ENCODE peak calls at places on chromosomes 3 and 15, in six cellular contexts. E, B, F, Y, C and A are unnamed samples. For H3K9me3 and H3K27me3, the result is how much of the 10 kb centered on the place peaks cover.

GRCh38 chr15:48869966-48870365 is 8.0 kb upstream of the EID1 start:
- DNase-seq in E (no peak), B (no peak), F (no peak), Y (no peak), C (no peak), A (no peak)

GRCh38 chr3:44117239-44117638 is 124.4 kb upstream of the TOPAZ1 start:
- DNase-seq in E (no peak), B (no peak), F (no peak), Y (no peak), C (no peak), A (no peak)

GRCh38 chr3:191958980-191959671 is 498.2 kb downstream of the PYDC2 start:
- DNase-seq in E (no peak), B (no peak), F (no peak), Y (no peak), C (no peak), A (no peak)

GRCh38 chr3:71721721-71722157 is 3.5 kb downstream of the EIF4E3 start:
- DNase-seq in E (no peak), B (no peak), F (no peak), Y (no peak), C (no peak), A (peak)

GRCh38 chr3:32781211-32781968 is 36.4 kb upstream of the TRIM71 start:
- DNase-seq in E (peak), B (peak), F (peak), Y (peak), C (peak), A (peak)

GRCh38 chr15:66996099-66996498 is 69.3 kb upstream of the SMAD3 start:
- DNase-seq in E (no peak), B (no peak), F (no peak), Y (no peak), C (no peak), A (no peak)

GRCh38 chr3:174016186-174016585 is 618.6 kb downstream of the NLGN1 start:
- DNase-seq in E (no peak), B (no peak), F (no peak), Y (no peak), C (no peak), A (no peak)

GRCh38 chr15:71221417-71221816 is 106.1 kb downstream of the THSD4 start:
- DNase-seq in E (no peak), B (no peak), F (no peak), Y (no peak), C (no peak), A (no peak)

GRCh38 chr3:77319711-77320110 is 279.8 kb downstream of the ROBO2 start:
- DNase-seq in E (no peak), B (peak), F (no peak), Y (no peak), C (no peak), A (no peak)

GRCh38 chr3:44047796-44048195 is 193.9 kb upstream of the TOPAZ1 start:
- DNase-seq in E (no peak), B (no peak), F (no peak), Y (no peak), C (no peak), A (no peak)

GRCh38 chr3:134640872-134641470 is 9.9 kb downstream of the KY start:
- DNase-seq in E (no peak), B (peak), F (no peak), Y (no peak), C (no peak), A (no peak)

GRCh38 chr15:99408236-99409096 is 157.2 kb downstream of the LRRC28 start:
- DNase-seq in E (peak), B (peak), F (no peak), Y (no peak), C (no peak), A (no peak)

GRCh38 chr15:51368751-51369450 is 27.4 kb downstream of the GLDN start:
- DNase-seq in E (no peak), B (no peak), F (no peak), Y (no peak), C (no peak), A (no peak)

GRCh38 chr15:48021336-48022086 is 99.3 kb upstream of the SLC24A5 start:
- DNase-seq in E (no peak), B (no peak), F (no peak), Y (no peak), C (no peak), A (no peak)

GRCh38 chr3:71865727-71866126 is 80.8 kb upstream of the PROK2 start:
- DNase-seq in E (no peak), B (no peak), F (no peak), Y (no peak), C (no peak), A (no peak)

GRCh38 chr15:64911317-64912186 is at the start of gene ANKDD1A:
- DNase-seq in E (peak), B (peak), F (peak), Y (no peak), C (peak), A (no peak)

GRCh38 chr15:55494927-55495326 is 13.1 kb downstream of the DNAAF4 start:
- DNase-seq in E (no peak), B (no peak), F (no peak), Y (no peak), C (no peak), A (no peak)

GRCh38 chr3:193780810-193781472 is 187.9 kb downstream of the OPA1 start:
- DNase-seq in E (peak), B (peak), F (peak), Y (no peak), C (peak), A (no peak)

GRCh38 chr3:129654126-129654525 is 47.6 kb upstream of the PLXND1 start:
- DNase-seq in E (no peak), B (no peak), F (no peak), Y (no peak), C (no peak), A (no peak)

GRCh38 chr15:99556010-99556409 is 9.8 kb upstream of the MEF2A start:
- DNase-seq in E (no peak), B (peak), F (no peak), Y (no peak), C (no peak), A (no peak)

DNA sequence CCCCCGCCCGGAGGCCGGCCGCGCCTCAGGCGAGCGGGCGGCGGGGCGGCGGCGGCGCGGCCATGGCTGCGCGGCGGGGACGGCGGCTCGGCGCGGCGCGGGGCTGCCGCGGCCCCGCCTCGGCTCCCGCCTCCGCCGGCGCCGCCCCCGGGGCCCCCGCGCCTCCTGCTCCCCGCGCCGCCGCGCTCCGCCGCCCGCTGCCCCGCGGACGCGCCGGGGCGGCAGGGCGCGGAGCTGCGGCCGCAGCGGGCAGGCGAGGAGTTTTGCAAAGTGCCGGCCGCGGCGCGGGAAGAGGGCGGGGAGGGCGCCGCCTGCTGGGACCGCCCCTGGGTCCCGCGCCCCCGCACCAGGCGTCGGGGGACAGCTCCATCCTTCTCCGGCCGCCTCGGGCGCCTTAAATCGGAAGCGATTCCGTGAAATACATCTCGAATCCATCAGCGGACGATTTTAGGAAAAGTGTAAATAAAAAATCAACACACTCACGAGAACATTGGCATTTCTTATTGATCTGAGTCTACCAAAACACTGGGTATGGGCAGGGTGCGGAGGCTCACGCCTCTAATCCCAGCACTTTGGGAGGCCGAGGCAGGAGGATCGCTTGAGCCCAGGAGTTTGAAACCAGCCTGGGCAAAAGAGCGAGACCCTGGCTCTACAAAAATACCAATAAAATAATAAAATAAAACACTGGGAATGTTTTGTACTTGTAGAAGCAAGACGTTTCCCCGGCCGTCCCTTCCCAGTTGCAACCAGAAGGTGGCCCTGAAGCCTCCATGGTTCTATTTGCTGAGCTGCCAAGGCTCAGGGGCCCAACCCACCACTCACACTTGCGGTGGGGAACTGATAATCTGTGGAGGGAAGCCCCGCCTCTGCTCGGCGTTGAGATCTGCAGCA is 136.9 kb downstream of the NUP210 start:
- DNase-seq in E (peak), B (peak), F (peak), Y (no peak), C (peak), A (no peak)
- TF ChIP-seq CTCF in E (peak), B (no peak), F (no peak), Y (no peak), C (peak), A (no peak)

DNA sequence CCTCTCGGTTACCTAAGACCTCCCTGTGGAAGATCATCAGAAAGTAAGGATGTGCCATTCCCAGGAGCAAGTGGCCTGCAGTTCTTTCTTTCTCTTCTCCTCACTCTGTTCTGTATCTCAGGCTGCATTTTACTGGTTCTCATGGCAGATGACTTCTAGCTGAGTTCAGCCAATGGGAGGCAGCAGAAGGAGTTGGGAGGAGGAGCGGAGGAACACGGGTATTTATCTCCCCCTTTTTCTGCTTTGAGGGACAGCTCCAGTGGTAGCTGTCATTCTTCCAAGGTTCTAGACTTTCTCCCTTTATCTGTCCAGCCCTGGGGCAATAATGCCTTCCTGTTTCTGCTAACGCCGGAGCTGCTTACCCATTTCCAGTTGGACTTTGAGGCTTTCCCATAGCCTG is 339.9 kb downstream of the NR2F2 start:
- DNase-seq in E (no peak), B (no peak), F (no peak), Y (no peak), C (no peak), A (no peak)
- H3K9me3 ChIP-seq in E (under half), B (under half), F (under half), Y (under half), C (under half), A (under half)

GRCh38 chr3:14590594-14590993 is 50.5 kb upstream of the GRIP2 start:
- DNase-seq in E (no peak), B (no peak), F (no peak), Y (no peak), C (no peak), A (no peak)
- H3K27me3 ChIP-seq in E (under half), B (under half), F (under half), Y (under half), C (under half), A (under half)

GRCh38 chr3:39981547-39982184 is 172.3 kb downstream of the MYRIP start:
- DNase-seq in E (no peak), B (no peak), F (no peak), Y (no peak), C (no peak), A (no peak)
- TF ChIP-seq CTCF in E (no peak), B (no peak), F (no peak), Y (no peak), C (no peak), A (no peak)

DNA sequence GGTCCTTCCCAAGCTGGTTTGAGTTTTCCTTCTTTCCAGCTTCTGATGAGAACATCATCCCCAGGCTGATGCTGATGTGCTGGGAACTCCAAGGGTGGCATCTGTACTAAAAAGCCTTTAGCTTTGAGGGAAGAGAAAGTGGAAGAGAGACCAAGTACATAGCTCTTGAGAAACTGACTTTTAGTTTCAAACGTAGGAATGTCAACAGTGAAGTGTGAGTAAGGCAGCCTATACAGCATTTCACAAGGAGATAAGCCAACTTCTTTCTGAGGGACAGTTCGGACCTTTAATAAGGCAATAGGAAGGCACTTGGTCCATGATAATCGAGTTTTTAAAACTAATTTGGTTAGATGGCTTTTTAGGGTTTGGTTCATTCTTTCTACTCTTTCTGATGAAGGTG is 53.7 kb downstream of the DLG1 start:
- DNase-seq in E (no peak), B (no peak), F (no peak), Y (no peak), C (no peak), A (no peak)
- H3K9me3 ChIP-seq in E (under half), B (under half), F (under half), Y (half or more), C (under half), A (under half)

GRCh38 chr15:100890850-100891249 is 11.2 kb downstream of the ALDH1A3 start:
- DNase-seq in E (no peak), B (no peak), F (no peak), Y (no peak), C (no peak), A (no peak)
- H3K27me3 ChIP-seq in E (under half), B (under half), F (under half), Y (under half), C (under half), A (under half)

GRCh38 chr15:58773024-58773423 is 1.9 kb downstream of the MINDY2 start:
- DNase-seq in E (no peak), B (no peak), F (no peak), Y (no peak), C (no peak), A (no peak)

GRCh38 chr15:58775402-58775801 is 4.3 kb downstream of the MINDY2 start:
- DNase-seq in E (no peak), B (no peak), F (no peak), Y (no peak), C (no peak), A (no peak)

GRCh38 chr15:58770519-58770856 is 614 bp upstream of the MINDY2 start:
- DNase-seq in E (no peak), B (no peak), F (no peak), Y (no peak), C (no peak), A (no peak)

GRCh38 chr15:58771621-58772235 is 626 bp downstream of the MINDY2 start:
- DNase-seq in E (peak), B (no peak), F (peak), Y (no peak), C (peak), A (peak)

DNA sequence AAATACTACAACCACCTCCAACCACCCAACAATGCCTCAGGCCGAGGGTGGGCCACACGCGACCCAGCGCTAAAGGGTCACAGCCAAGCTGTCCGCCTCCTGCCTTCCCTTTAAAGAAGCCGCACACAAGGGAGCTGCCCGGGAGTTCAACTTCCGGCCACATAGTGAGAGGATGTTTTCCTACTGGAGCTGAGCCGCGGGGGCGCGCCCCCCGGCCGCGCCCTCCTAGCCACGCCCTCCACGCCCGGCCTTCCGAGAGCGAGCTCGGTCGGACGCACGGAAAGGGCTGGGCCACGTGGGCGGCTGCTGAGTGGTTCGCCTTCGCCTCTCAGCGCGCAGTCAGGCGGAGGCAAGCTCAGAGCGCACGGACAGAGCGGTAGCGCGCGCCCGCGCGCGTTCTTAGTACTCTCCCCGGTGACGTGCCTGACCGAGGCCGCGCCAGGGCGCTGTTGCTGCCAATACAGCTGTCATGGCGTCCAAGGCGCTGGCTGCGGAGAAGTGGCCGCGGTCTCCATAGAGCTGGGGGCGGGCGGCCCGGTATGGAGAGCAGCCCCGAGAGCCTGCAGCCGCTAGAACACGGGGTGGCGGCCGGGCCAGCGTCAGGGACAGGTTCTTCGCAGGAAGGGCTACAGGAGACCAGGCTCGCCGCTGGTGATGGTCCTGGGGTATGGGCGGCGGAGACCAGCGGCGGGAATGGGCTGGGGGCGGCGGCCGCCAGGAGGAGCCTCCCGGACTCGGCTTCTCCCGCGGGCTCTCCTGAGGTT is at the start of gene MINDY2:
- DNase-seq in E (peak), B (peak), F (peak), Y (peak), C (peak), A (peak)
- TF ChIP-seq CTCF in E (peak), B (peak), F (peak), Y (peak), C (peak), A (no peak)